ENCODE peak calls at places on chromosomes 1 and 21, in four cellular contexts. G, B, M and W are unnamed samples. For H3K4me1 and H3K9me3, the result is how much of the 10 kb centered on the place peaks cover.

GRCh38 chr1:192516776-192517297 is 58.7 kb upstream of the RGS1 start:
- DNase-seq in G (peak), M (no peak), B (peak), W (peak)

GRCh38 chr1:162381383-162381782 is at the start of gene C1orf226:
- DNase-seq in G (no peak), M (peak), B (peak), W (no peak)

GRCh38 chr1:54577612-54578011 is 29.6 kb downstream of the ACOT11 start:
- DNase-seq in B (peak), M (peak), G (no peak), W (no peak)

GRCh38 chr1:97091679-97092078 is 370.1 kb downstream of the PTBP2 start:
- DNase-seq in G (no peak), M (no peak), B (no peak), W (no peak)

GRCh38 chr1:9361630-9362256 is 69.0 kb downstream of the SPSB1 start:
- DNase-seq in M (no peak), G (no peak), B (peak), W (no peak)

GRCh38 chr1:150080784-150081183 is 13.2 kb downstream of the VPS45 start:
- DNase-seq in M (no peak), B (no peak), G (peak), W (no peak)

GRCh38 chr21:34878501-34878900 is 170.6 kb downstream of the RUNX1 start:
- DNase-seq in B (peak), M (no peak), G (no peak), W (no peak)

GRCh38 chr1:47211796-47212269 is 20.2 kb downstream of the TAL1 start:
- DNase-seq in B (no peak), G (no peak), M (no peak), W (no peak)

GRCh38 chr1:16173447-16174260 is 17.8 kb upstream of the EPHA2 start:
- DNase-seq in B (peak), G (no peak), M (peak), W (no peak)

GRCh38 chr1:68213843-68214242 is 18.5 kb downstream of the WLS start:
- DNase-seq in G (no peak), B (no peak), M (peak), W (no peak)

GRCh38 chr1:204578867-204579664 is 62.9 kb downstream of the MDM4 start:
- DNase-seq in M (no peak), B (no peak), G (peak), W (no peak)

GRCh38 chr1:53685272-53686051 is 53.5 kb downstream of the GLIS1 start:
- DNase-seq in B (peak), M (peak), G (no peak), W (no peak)

GRCh38 chr1:54153548-54154439 is 994 bp upstream of the CDCP2 start:
- DNase-seq in M (peak), B (peak), G (no peak), W (no peak)

GRCh38 chr1:36606908-36607651 is 124.4 kb upstream of the CSF3R start:
- DNase-seq in G (no peak), B (no peak), M (no peak), W (no peak)

GRCh38 chr1:192311281-192311680 is 5.5 kb upstream of the RGS21 start:
- DNase-seq in M (peak), G (peak), B (peak), W (no peak)

GRCh38 chr1:116690809-116691323 is 23.3 kb upstream of the IGSF3 start:
- DNase-seq in B (no peak), M (peak), G (no peak), W (no peak)

GRCh38 chr1:110164951-110165350 is 14.7 kb downstream of the SLC6A17 start:
- DNase-seq in B (no peak), M (no peak), G (no peak), W (no peak)

GRCh38 chr1:235878082-235878781 is 11.5 kb upstream of the LYST start:
- DNase-seq in B (no peak), M (no peak), G (no peak), W (no peak)
- H3K4me1 ChIP-seq in B (under half), M (under half), G (under half), W (under half)

DNA sequence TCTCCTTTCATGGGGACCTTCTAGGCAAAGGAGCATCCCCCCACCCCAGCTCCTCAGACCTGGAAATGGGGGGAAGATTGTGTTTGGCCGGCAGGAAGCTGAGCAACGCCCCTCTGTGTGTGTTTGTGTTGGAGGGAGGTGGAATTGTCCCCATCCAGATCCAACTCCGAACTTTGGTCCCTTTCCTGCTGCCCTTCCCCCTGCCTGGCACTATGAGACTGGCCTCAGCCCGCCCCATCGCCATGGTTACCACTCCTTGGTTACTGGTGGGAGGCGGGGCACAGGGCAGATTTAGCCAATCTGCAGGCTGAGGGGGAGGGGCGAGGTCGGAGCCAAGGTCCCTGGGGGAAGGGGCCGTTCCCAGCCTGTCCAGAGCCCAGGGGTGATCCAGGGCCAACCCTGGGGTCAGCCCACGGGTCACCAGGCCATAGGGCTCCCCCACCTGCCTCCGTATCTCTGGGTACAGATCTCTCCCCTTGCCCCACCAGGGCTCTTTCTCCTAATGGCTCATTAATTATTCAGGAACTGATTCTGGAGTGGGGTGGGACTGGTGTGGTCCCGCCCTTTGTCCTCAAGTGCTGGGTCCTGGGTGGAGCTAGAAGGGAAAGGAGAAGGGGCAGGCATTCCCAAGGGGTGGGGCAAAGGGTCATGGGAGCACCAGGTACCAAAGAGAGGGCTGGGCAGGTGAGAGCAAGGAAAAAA is 15.2 kb downstream of the PTPRF start:
- DNase-seq in M (peak), B (no peak), G (no peak), W (no peak)
- H3K27ac ChIP-seq in M (peak), B (no peak), G (no peak), W (no peak)

DNA sequence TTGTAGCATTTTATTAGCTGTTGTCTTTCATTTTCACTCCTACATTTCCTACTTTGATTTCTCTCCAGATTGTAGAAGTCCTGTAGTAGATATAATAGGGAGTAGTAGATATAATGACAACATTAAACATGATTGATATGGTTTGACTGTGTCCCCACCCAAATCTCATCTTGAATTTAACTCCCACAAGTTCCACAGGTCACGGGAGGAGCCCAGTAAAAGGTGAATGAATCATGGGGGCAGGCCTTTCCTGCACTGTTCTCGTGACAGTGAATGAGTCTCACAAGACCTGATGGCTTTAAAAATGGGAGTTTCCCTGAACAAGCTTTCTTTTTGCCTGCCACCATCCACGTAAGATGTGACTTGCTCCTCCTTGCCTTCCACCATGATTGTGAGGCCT is 7.5 kb upstream of the PRDX6 start:
- DNase-seq in G (no peak), M (no peak), B (no peak), W (no peak)
- H3K9me3 ChIP-seq in G (under half), M (under half), B (under half), W (under half)

DNA sequence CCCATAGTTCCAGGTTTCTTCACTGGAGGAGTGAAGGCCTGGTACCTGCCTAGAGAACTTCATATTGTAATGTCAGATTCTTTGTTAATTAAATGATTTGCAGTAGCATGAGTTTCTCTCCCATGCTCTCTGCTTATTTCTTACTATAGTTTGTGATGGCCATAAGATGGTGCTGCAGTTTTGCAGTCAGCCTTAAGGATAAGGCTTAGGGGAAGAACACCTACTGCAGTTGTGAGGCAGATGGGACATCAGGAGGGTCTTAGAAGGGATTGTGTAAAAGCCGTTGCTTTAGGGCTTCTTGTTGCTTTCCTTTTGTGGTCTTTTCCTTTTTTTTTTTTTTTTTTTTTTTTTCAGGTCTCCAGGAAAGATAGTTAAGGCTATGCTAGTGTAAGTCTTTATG is 61.8 kb downstream of the MACF1 start:
- DNase-seq in G (peak), M (peak), B (peak), W (no peak)
- H3K4me1 ChIP-seq in G (half or more), M (under half), B (under half), W (under half)

DNA sequence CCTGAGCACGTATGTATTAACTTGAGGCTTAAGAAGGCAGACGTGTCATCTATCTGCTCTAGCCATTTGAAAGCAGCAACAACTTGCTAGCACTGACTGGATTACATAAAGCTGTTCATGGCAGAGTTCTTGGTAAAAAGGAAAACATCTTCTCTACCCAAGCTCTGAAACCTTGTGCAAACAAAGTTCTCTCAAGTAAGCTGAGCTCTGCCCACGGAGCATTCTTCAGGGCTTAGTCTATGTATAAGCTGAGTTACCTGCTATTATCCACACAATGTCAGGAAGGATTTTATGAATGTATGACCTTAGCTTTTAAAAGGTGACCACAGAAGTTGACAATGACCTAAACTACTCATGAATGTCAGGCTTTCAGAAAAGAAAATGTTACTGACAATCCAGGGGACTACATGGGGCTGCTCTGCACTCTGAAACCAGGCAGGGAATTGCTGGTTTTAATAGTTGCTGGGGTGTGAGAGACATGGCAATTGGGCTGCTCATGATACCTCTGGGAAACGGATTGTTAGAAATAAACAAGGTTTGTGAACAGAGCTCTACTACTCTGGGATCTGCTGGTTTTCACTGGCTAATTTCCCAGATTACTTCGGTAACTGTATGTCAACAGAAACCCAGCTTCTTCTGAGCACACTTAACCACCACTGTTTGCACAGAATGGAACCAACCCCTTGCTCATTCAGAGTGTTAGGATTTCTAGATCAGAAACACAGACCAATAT is 29.6 kb upstream of the CCN1 start:
- DNase-seq in B (peak), G (no peak), M (peak), W (no peak)
- H3K27ac ChIP-seq in B (no peak), G (no peak), M (peak), W (no peak)

GRCh38 chr1:227559926-227560325 is 3.4 kb upstream of the ZNF678 start:
- DNase-seq in M (no peak), B (no peak), G (no peak), W (no peak)

GRCh38 chr1:227558807-227559186 is 4.6 kb upstream of the ZNF678 start:
- DNase-seq in B (no peak), M (no peak), G (no peak), W (no peak)

GRCh38 chr1:227559499-227559898 is 3.9 kb upstream of the ZNF678 start:
- DNase-seq in G (no peak), B (no peak), M (no peak), W (no peak)

GRCh38 chr1:227556288-227556687 is 7.1 kb upstream of the ZNF678 start:
- DNase-seq in G (no peak), M (no peak), B (no peak), W (no peak)

DNA sequence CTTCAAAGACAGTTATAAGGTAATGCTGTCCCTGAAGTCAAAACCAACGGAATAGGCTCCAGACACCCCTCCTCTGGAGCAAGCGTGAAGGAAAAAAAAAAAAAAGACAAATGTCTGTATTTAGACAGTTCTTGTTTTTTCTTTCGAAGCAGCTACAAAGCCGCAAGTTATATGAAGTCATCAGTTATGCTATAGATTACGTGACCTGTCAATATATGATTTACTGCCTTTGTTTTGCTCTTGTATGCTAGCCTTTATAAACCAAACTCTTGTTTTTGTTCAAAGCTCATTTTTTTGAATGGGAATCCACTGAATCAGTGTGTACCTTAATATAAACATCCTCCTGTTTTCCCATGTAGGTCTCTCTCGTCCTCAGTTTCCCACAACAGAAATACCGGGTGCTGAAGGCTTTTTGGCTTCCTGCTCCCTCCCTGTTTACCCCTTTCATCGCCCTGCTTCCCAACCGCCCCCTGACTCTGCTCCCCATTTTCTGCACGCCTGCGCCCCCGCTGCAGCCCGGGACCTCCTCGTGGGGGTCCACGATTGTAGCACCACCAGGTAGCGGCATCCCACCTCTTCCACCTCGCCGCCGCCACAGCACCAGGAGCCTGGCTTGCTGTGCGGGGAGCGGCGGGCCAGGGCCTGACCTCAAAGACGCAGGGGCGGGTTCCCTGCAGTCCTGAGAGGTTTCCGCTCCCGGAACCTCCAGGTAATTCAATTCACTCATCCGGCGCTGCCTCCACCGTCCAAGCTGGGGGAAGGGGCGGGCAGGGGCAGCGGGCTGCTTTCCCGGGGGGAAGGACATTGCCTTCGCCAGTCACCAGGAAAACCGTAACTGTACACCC is 5.2 kb upstream of the ZNF678 start:
- DNase-seq in M (no peak), B (no peak), G (no peak), W (no peak)
- H3K9me3 ChIP-seq in M (under half), B (under half), G (under half), W (under half)

DNA sequence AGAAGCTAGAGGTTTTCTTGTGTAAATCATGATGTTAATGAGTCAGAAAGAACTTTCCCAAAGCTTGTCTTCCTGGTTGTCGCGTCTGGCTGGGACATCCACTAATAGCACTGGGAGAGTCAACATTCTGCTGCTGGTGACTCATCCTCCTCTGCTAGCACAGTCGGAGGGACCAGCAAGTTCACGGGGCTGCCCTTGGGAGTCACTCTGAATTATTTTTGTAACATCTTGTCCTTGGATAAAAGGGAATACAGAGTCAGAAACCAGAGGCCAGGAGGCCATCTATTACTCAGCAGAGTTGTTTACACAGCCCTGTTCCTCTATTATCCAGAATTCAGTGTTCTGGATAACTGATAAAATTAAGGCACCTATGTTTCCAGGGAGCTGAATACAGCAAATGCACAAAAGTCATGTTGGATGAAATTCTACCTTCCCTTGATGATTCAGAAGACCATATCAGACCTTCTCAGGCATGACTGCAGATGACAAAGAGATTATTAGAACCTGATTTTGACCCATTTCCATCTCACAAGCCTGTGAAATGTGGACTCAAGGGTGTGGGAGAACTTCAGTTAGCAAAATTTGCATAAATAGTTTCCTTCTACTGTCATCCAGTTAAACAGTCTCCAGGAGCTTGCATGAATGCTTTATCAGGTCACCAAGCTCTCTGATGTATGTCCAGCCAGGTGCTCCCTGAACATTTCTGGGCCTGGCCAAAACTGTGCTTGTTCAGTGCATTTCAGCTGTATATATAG is 68.1 kb downstream of the JAK1 start:
- DNase-seq in B (peak), M (peak), G (peak), W (no peak)
- H3K4me1 ChIP-seq in B (under half), M (under half), G (under half), W (half or more)

DNA sequence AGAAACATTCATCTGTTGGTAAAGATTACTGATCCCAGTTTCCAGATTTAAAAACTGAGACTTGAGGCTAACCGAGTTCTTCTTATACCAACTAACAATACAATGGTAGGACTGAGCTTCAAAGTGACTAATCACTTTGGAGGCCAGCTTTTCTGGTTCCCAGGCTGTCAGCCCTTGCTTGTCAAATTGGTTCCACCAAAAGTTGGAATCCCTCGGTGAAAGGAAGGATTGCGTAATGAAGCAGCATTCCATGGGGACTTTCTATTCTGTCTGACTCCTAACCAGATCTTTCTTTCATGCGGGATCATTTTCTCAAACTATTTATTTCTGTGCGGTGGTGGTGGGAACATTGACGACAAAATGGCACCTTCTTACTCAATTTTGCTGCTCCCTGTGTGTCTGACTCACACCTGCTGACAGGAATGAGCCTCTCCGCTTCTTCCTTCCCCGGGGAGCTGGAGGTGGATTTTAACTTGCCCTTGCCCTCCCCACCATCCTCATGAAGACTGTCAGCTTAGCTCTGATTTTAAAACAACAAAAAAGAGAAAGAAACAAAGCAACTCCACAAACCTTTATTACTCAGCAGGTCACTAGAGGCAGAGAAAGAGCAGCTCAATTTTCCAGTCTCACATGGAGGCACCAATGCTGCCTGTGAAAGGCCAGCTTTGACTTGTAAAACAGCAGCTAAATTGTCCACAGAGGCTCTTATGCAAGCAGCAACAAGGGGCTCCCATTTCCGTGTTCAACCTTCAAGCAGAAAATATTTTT is 32.9 kb upstream of the RASAL2 start:
- DNase-seq in B (peak), G (no peak), M (peak), W (no peak)
- H3K27ac ChIP-seq in B (no peak), G (no peak), M (peak), W (no peak)

DNA sequence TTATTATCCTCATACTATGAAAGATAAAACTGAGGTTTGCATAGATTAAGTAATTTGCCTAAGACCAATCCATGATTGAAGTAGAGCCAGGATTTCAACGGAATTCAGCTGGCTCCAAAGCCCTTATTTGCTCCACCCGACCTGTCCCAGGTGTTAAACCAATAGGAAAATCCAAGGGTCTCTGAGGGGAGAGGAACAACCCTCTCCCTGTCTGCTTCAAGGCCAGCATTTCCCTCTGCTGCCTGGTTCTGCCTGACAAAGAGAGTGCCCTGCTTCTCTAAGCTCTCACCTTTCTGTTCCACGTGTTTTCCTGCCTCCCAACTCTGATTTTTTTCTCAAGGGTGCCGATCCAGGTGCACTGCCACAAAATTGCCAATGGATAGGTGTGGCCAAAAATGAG is 127.4 kb downstream of the UBE2U start:
- DNase-seq in B (no peak), M (no peak), G (no peak), W (no peak)
- H3K9me3 ChIP-seq in B (under half), M (under half), G (under half), W (under half)

GRCh38 chr1:55584521-55585401 is 369.6 kb upstream of the USP24 start:
- DNase-seq in B (peak), M (peak), G (no peak), W (no peak)
- H3K4me1 ChIP-seq in B (under half), M (under half), G (under half), W (under half)